ENCODE peak calls at places on chromosomes 11 and 22, in four cellular contexts. C is neural crest cell, A is COLO829, F is cardiac fibroblast. S is an unnamed sample.

GRCh38 chr11:59574467-59574866 is 41.1 kb downstream of the OSBP start:
- DNase-seq in C (no peak), A (no peak), F (peak; percentile 19), S (no peak)

GRCh38 chr11:73321342-73322110 is 13.4 kb downstream of the ARHGEF17 start:
- DNase-seq in C (no peak), A (no peak), F (peak; percentile 66), S (peak; percentile 78)

GRCh38 chr11:30346068-30346688 is 23.3 kb downstream of the ARL14EP start:
- DNase-seq in C (no peak), A (peak; percentile 57), F (peak; percentile 71), S (peak; percentile 72)

GRCh38 chr22:47012589-47013365 is 250.3 kb downstream of the TBC1D22A start:
- DNase-seq in C (no peak), A (no peak), F (no peak), S (no peak)

GRCh38 chr22:19729507-19729906 is 6.2 kb downstream of the GP1BB start:
- DNase-seq in C (no peak), A (no peak), F (no peak), S (no peak)

GRCh38 chr11:134819026-134819425 is 407.0 kb upstream of the B3GAT1 start:
- DNase-seq in C (no peak), A (no peak), F (no peak), S (peak; percentile 49)

GRCh38 chr11:10857604-10858504 is at the start of gene ZBED5:
- DNase-seq in C (peak; percentile 88), A (peak; percentile 93), F (peak; percentile 98), S (peak; percentile 97)

GRCh38 chr22:46741974-46742519 is 4.0 kb upstream of the CERK start:
- DNase-seq in C (no peak), A (no peak), F (no peak), S (no peak)

GRCh38 chr11:113859665-113860064 is 15.7 kb downstream of the USP28 start:
- DNase-seq in C (no peak), A (no peak), F (no peak), S (no peak)

GRCh38 chr11:44852159-44852707 is 98.5 kb downstream of the TP53I11 start:
- DNase-seq in C (no peak), A (no peak), F (no peak), S (no peak)

GRCh38 chr11:119027561-119028345 is 2.9 kb downstream of the SLC37A4 start:
- DNase-seq in C (no peak), A (no peak), F (no peak), S (no peak)

GRCh38 chr22:31734512-31734911 is 15.4 kb downstream of the PRR14L start:
- DNase-seq in C (no peak), A (no peak), F (peak; percentile 83), S (peak; percentile 48)

GRCh38 chr22:45455212-45455611 is 41.7 kb downstream of the RIBC2 start:
- DNase-seq in C (no peak), A (no peak), F (no peak), S (no peak)

GRCh38 chr11:283405-284080 is 5.3 kb downstream of the NLRP6 start:
- DNase-seq in C (no peak), A (no peak), F (no peak), S (no peak)

GRCh38 chr11:9493492-9493891 is 32.7 kb downstream of the ZNF143 start:
- DNase-seq in C (no peak), A (no peak), F (no peak), S (no peak)

GRCh38 chr11:84853841-84854497 is 773.2 kb downstream of the DLG2 start:
- DNase-seq in C (no peak), A (no peak), F (peak; percentile 34), S (no peak)

GRCh38 chr22:37420656-37421467 is 6.4 kb downstream of the ELFN2 start:
- DNase-seq in C (no peak), A (no peak), F (peak; percentile 36), S (no peak)

GRCh38 chr11:69537126-69537525 is 55.7 kb downstream of the LINC01488 start:
- DNase-seq in C (no peak), A (no peak), F (no peak), S (no peak)

GRCh38 chr11:659532-660085 is 22.5 kb downstream of the DRD4 start:
- DNase-seq in C (no peak), A (no peak), F (no peak), S (no peak)

GRCh38 chr11:96567667-96568066 is 177.9 kb downstream of the JRKL start:
- DNase-seq in C (no peak), A (no peak), F (peak; percentile 3), S (no peak)

GRCh38 chr11:29606596-29606995 is 410.2 kb downstream of the KCNA4 start:
- DNase-seq in C (no peak), A (no peak), F (no peak), S (no peak)

GRCh38 chr22:49008682-49009235 is 818.9 kb downstream of the BRD1 start:
- DNase-seq in C (no peak), A (no peak), F (no peak), S (no peak)

GRCh38 chr11:15716550-15716949 is 601.8 kb downstream of the INSC start:
- DNase-seq in C (no peak), A (no peak), F (peak; percentile 63), S (peak; percentile 11)

GRCh38 chr11:14253437-14253836 is 105.5 kb downstream of the RRAS2 start:
- DNase-seq in C (no peak), A (no peak), F (no peak), S (peak; percentile 10)

GRCh38 chr11:121681536-121681935 is 228.8 kb upstream of the SORL1-AS1 start:
- DNase-seq in C (no peak), A (no peak), F (peak; percentile 36), S (no peak)

GRCh38 chr22:19517171-19517500 is 7.1 kb downstream of the CLDN5 start:
- DNase-seq in C (no peak), A (no peak), F (no peak), S (no peak)

GRCh38 chr11:13717331-13717730 is 48.9 kb downstream of the FAR1 start:
- DNase-seq in C (no peak), A (peak; percentile 63), F (peak; percentile 74), S (no peak)

GRCh38 chr11:64727131-64727530 is 4.1 kb upstream of the NRXN2 start:
- DNase-seq in C (no peak), A (no peak), F (no peak), S (no peak)

GRCh38 chr22:49348631-49349030 is 479.0 kb downstream of the BRD1 start:
- DNase-seq in C (no peak), A (no peak), F (no peak), S (no peak)

S was measured in cardiac muscle cell.